ENCODE peak calls at places on chromosomes 6 and 20, in nine cellular contexts. E, M, S, Y, L, B, A, C and D are unnamed samples.

GRCh38 chr20:50613438-50614169 is 77.7 kb downstream of the RIPOR3 start:
- DNase-seq in E (no peak), M (no peak), S (no peak), Y (no peak), L (no peak), B (no peak), A (no peak), C (no peak), D (no peak)

GRCh38 chr6:161359617-161359945 is 85.7 kb upstream of the AGPAT4 start:
- DNase-seq in E (no peak), M (no peak), S (no peak), Y (no peak), L (no peak), B (no peak), A (no peak), C (no peak), D (no peak)

GRCh38 chr20:35344354-35344837 is 52.2 kb upstream of the FAM83C start:
- DNase-seq in E (peak), M (peak), S (peak), Y (peak), L (no peak), B (peak), A (no peak), C (peak), D (peak)

GRCh38 chr20:51258582-51259175 is 235.8 kb upstream of the KCNG1 start:
- DNase-seq in E (no peak), M (no peak), S (peak), Y (peak), L (no peak), B (peak), A (peak), C (peak), D (peak)

GRCh38 chr6:24919404-24919892 is 16.3 kb downstream of the RIPOR2 start:
- DNase-seq in E (no peak), M (no peak), S (no peak), Y (no peak), L (no peak), B (no peak), A (no peak), C (no peak), D (no peak)

GRCh38 chr6:14784596-14785360 is 461.1 kb upstream of the JARID2 start:
- DNase-seq in E (no peak), M (no peak), S (no peak), Y (no peak), L (no peak), B (no peak), A (peak), C (peak), D (peak)

GRCh38 chr6:29131691-29132090 is 23.8 kb downstream of the OR2J3 start:
- DNase-seq in E (no peak), M (no peak), S (no peak), Y (no peak), L (no peak), B (no peak), A (no peak), C (no peak), D (peak)

GRCh38 chr6:120805267-120805666 is 529.0 kb downstream of the TBC1D32 start:
- DNase-seq in E (no peak), M (peak), S (no peak), Y (no peak), L (no peak), B (no peak), A (no peak), C (no peak), D (peak)

GRCh38 chr20:56706867-56707360 is 77.8 kb downstream of the TFAP2C start:
- DNase-seq in E (no peak), M (no peak), S (no peak), Y (no peak), L (no peak), B (no peak), A (no peak), C (no peak), D (no peak)

DNA sequence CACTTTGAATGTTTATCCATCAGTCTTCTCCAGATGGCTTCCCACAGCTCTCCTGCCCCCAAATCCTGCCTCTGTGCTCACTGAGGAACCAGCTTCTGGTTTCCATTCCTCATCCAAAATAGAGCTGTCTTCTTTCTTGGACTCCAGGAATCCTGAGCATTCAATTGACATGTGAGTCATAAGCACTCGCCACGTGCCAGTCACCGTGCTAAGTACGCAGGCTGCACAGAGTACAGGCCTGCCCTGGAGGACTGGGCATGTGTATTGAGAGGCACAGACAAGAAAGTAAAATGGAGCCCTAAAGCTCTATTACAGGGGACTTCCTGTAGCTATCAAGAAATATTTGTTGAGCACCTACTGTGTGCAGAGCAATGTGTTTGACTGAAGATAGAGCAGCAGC is 39.7 kb upstream of the LRFN2 start:
- DNase-seq in E (no peak), M (no peak), S (no peak), Y (no peak), L (no peak), B (no peak), A (no peak), C (no peak), D (peak)
- H3K27ac ChIP-seq in E (no peak), M (no peak), S (no peak), Y (no peak), L (no peak), B (no peak), A (no peak), C (no peak), D (no peak)

DNA sequence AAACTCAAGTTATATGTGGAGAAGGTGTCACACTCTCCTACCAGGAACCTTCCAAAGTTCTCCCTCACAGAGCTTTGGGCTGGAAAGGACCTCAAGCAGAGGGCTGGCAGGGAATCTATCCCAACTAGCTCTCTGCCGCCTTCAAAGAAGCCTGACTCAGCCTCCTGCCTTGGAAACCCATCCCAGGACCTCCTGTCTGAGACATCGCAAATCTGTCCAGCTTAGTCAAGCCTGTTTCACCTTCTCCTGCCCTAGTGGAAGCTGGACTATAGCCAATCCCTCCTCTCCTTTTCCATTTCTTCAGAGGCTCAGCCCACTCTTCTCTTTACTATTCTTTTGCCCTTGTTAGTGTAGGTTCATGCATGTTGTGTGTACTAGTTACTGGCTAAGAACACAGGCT is 48.2 kb upstream of the FOXP4 start:
- DNase-seq in E (no peak), M (no peak), S (peak), Y (no peak), L (no peak), B (no peak), A (no peak), C (no peak), D (no peak)
- H3K27ac ChIP-seq in E (no peak), M (no peak), S (no peak), Y (no peak), L (no peak), B (no peak), A (no peak), C (no peak), D (no peak)

GRCh38 chr6:56549014-56549413 is 93.7 kb downstream of the DST start:
- DNase-seq in E (no peak), M (peak), S (no peak), Y (no peak), L (no peak), B (no peak), A (peak), C (no peak), D (no peak)

GRCh38 chr6:56551409-56552120 is 91.1 kb downstream of the DST start:
- DNase-seq in E (no peak), M (no peak), S (no peak), Y (no peak), L (no peak), B (no peak), A (no peak), C (no peak), D (no peak)

GRCh38 chr6:56547687-56548086 is 95.0 kb downstream of the DST start:
- DNase-seq in E (no peak), M (no peak), S (no peak), Y (no peak), L (no peak), B (no peak), A (no peak), C (no peak), D (no peak)

GRCh38 chr6:56552212-56553130 is 90.2 kb downstream of the DST start:
- DNase-seq in E (no peak), M (no peak), S (peak), Y (no peak), L (no peak), B (no peak), A (no peak), C (no peak), D (peak)

DNA sequence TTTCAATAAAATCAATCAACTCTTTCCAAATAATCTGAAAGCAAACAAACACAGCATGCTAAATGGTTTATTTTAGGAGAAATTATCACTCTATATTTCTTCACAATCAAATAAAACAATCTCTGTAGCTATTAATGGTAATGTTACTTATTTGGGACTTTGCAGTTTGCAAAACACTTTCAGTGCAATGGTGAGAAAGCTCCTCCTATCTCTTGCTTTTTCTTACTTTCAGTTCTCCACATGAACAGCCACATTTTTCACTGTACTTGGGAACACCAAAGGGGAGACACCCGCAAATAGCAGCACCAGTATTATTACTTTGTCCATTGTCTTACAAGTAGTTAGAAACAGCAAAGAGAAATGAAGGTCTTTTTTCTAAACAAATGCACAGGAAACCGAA is 92.4 kb downstream of the DST start:
- DNase-seq in E (no peak), M (peak), S (no peak), Y (no peak), L (no peak), B (no peak), A (no peak), C (no peak), D (no peak)
- H3K27ac ChIP-seq in E (no peak), M (no peak), S (no peak), Y (no peak), L (no peak), B (peak), A (no peak), C (peak), D (no peak)

DNA sequence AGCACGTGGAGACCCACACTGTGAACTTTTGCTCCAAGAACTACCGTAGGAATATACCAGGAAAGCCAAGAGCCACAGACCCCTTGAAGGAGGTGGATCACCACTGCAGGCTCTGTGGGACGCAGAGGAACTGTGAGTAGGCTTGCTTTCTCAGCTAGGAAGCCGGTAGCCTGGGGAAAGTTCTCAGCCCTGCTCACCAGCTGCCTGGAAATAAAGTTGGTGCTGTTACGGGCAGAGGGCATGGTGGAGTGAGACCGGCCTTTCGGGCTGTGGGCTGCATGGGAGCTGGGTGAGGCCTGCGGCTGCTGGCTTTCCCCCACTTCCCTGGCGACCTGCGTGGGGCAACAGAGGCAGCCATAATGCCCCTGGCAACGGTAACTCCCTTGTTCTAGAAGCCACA is 373.0 kb upstream of the RUNX2 start:
- DNase-seq in E (no peak), M (no peak), S (no peak), Y (no peak), L (no peak), B (no peak), A (no peak), C (no peak), D (no peak)
- H3K27ac ChIP-seq in E (no peak), M (no peak), S (no peak), Y (no peak), L (no peak), B (no peak), A (no peak), C (no peak), D (no peak)